ENCODE peak calls at places on chromosomes 5 and 9, in five cellular contexts. One of them, this sample, is unnamed.

GRCh38 chr5:57366744-57367143 is 115.9 kb downstream of the ACTBL2 start:
- DNase-seq in A549: peak
- DNase-seq in heart left ventricle: no peak
- DNase-seq in IMR-90: peak
- DNase-seq in esophagus muscularis mucosa: no peak
- DNase-seq in this sample: no peak

GRCh38 chr5:3522491-3522890 is 73.1 kb upstream of the IRX1 start:
- DNase-seq in esophagus muscularis mucosa: no peak
- DNase-seq in A549: no peak
- DNase-seq in IMR-90: no peak
- DNase-seq in heart left ventricle: no peak
- DNase-seq in this sample: no peak

GRCh38 chr5:58450811-58451629 is 8.9 kb downstream of the PLK2 start:
- DNase-seq in heart left ventricle: no peak
- DNase-seq in A549: no peak
- DNase-seq in esophagus muscularis mucosa: no peak
- DNase-seq in IMR-90: peak
- DNase-seq in this sample: no peak

GRCh38 chr5:106510321-106510720 is 1160.4 kb downstream of the EFNA5 start:
- DNase-seq in A549: no peak
- DNase-seq in heart left ventricle: no peak
- DNase-seq in esophagus muscularis mucosa: no peak
- DNase-seq in IMR-90: no peak
- DNase-seq in this sample: no peak

GRCh38 chr9:136020206-136020605 is 59.0 kb upstream of the UBAC1 start:
- DNase-seq in esophagus muscularis mucosa: no peak
- DNase-seq in heart left ventricle: no peak
- DNase-seq in IMR-90: no peak
- DNase-seq in A549: no peak
- DNase-seq in this sample: no peak

GRCh38 chr9:130446111-130446861 is 1.5 kb downstream of the ASS1 start:
- DNase-seq in IMR-90: peak
- DNase-seq in heart left ventricle: peak
- DNase-seq in A549: no peak
- DNase-seq in esophagus muscularis mucosa: no peak
- DNase-seq in this sample: peak

GRCh38 chr5:50667079-50667652 is 729 bp downstream of the PARP8 start:
- DNase-seq in IMR-90: peak
- DNase-seq in A549: peak
- DNase-seq in esophagus muscularis mucosa: no peak
- DNase-seq in heart left ventricle: peak
- DNase-seq in this sample: peak

GRCh38 chr5:82183828-82184227 is 94.3 kb downstream of the RPS23 start:
- DNase-seq in esophagus muscularis mucosa: no peak
- DNase-seq in heart left ventricle: no peak
- DNase-seq in A549: no peak
- DNase-seq in IMR-90: peak
- DNase-seq in this sample: no peak

GRCh38 chr5:100313657-100314056 is 221.5 kb upstream of the FAM174A start:
- DNase-seq in A549: no peak
- DNase-seq in IMR-90: no peak
- DNase-seq in heart left ventricle: no peak
- DNase-seq in esophagus muscularis mucosa: no peak
- DNase-seq in this sample: no peak

GRCh38 chr5:1800470-1801060 is 642 bp upstream of the NDUFS6 start:
- DNase-seq in heart left ventricle: no peak
- DNase-seq in A549: peak
- DNase-seq in IMR-90: no peak
- DNase-seq in esophagus muscularis mucosa: no peak
- DNase-seq in this sample: no peak

GRCh38 chr5:98880151-98880550 is 48.7 kb downstream of the CHD1 start:
- DNase-seq in esophagus muscularis mucosa: no peak
- DNase-seq in heart left ventricle: no peak
- DNase-seq in IMR-90: no peak
- DNase-seq in A549: no peak
- DNase-seq in this sample: no peak

GRCh38 chr5:35230043-35230611 is at the start of gene PRLR:
- DNase-seq in heart left ventricle: no peak
- DNase-seq in A549: peak
- DNase-seq in IMR-90: peak
- DNase-seq in esophagus muscularis mucosa: no peak
- DNase-seq in this sample: peak

GRCh38 chr5:74127377-74128338 is 501.7 kb downstream of the ARHGEF28 start:
- DNase-seq in heart left ventricle: no peak
- DNase-seq in A549: peak
- DNase-seq in IMR-90: peak
- DNase-seq in esophagus muscularis mucosa: peak
- DNase-seq in this sample: no peak

GRCh38 chr9:19133549-19134345 is 6.5 kb upstream of the PLIN2 start:
- DNase-seq in heart left ventricle: no peak
- DNase-seq in A549: no peak
- DNase-seq in IMR-90: peak
- DNase-seq in esophagus muscularis mucosa: no peak
- DNase-seq in this sample: no peak
- H3K4me3 ChIP-seq in heart left ventricle: no peak
- H3K4me3 ChIP-seq in A549: no peak
- H3K4me3 ChIP-seq in IMR-90: no peak
- H3K4me3 ChIP-seq in esophagus muscularis mucosa: no peak
- H3K4me3 ChIP-seq in this sample: no peak

DNA sequence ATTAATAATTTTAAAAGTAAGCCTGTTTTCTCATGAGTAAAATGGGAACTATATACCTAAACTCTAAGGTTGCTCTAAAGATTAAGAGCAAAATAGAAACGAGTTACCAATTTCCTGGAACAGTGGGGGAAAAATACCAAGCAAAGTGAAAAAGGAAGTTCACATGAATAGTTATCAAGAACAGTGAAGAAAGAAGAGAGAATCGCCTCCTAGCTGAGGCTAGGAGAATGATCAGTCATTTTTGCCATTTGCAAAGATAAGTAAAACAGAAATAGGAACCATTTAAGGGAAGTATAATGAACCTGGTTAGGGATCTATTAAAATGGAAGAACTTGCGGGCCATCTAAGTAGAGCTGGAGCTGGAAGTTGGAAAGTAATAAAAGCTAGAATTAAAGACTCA is 50.7 kb downstream of the P4HA2 start:
- DNase-seq in esophagus muscularis mucosa: no peak
- DNase-seq in heart left ventricle: no peak
- DNase-seq in IMR-90: peak
- DNase-seq in A549: no peak
- DNase-seq in this sample: no peak
- TF ChIP-seq CTCF in esophagus muscularis mucosa: no peak
- TF ChIP-seq CTCF in heart left ventricle: no peak
- TF ChIP-seq CTCF in IMR-90: peak
- TF ChIP-seq CTCF in A549: peak
- TF ChIP-seq CTCF in this sample: no peak

DNA sequence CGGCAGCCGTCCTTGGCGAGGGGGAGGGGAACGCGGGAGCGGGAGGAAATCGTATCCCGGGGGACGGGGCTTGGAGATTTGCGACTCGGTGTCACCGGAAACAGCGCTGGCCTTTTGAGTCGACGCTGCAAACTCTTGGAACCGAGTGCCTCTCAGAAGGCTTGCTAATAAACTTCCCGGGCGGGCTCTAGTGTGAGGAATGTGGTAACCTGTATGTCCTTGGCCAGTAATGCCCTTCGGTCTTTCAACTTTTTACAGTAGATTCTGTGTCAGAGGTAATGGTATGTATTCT is 82.7 kb downstream of the PTPDC1 start:
- DNase-seq in A549: no peak
- DNase-seq in esophagus muscularis mucosa: no peak
- DNase-seq in heart left ventricle: no peak
- DNase-seq in IMR-90: no peak
- DNase-seq in this sample: no peak
- TF ChIP-seq POLR2A in A549: no peak
- TF ChIP-seq POLR2A in esophagus muscularis mucosa: no peak
- TF ChIP-seq POLR2A in heart left ventricle: peak
- TF ChIP-seq POLR2A in IMR-90: no peak
- TF ChIP-seq POLR2A in this sample: peak

DNA sequence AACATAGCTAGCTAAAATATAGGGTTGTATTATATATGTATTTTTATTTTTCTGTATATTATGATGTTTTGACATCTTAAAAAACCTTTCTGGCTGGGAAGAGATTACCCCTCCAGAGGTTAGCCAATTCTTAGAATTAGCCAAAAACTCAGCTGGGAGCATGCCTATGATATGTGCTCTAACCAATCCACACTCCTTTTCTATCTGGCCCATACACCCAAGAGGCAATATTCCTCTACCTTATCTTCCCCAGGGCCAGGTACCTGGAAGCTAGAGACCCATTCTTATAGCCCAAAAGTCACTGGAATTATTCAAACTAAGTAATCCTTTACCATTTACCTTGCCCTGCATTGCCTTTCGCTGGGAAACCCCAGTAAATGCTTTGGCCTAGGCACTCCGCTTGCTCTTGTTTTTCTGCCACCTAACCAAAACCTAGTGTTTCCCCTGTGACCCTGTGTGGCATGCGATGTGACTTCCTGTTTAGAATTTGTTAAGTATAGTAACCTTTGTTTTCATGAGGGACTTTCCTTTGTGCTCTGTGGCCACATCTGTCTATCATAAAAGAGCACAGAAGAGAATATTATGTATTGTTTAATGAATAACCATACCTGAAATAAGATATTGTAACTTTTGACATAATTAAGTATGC is 37.4 kb downstream of the CSNK1G3 start:
- DNase-seq in A549: no peak
- DNase-seq in IMR-90: no peak
- DNase-seq in heart left ventricle: no peak
- DNase-seq in esophagus muscularis mucosa: no peak
- DNase-seq in this sample: no peak
- H3K4me3 ChIP-seq in A549: no peak
- H3K4me3 ChIP-seq in IMR-90: no peak
- H3K4me3 ChIP-seq in heart left ventricle: no peak
- H3K4me3 ChIP-seq in esophagus muscularis mucosa: no peak
- H3K4me3 ChIP-seq in this sample: no peak

GRCh38 chr9:13786131-13786530 is 506.6 kb upstream of the MPDZ start:
- DNase-seq in IMR-90: peak
- DNase-seq in esophagus muscularis mucosa: peak
- DNase-seq in heart left ventricle: peak
- DNase-seq in A549: no peak
- DNase-seq in this sample: peak

GRCh38 chr9:13787234-13787833 is 507.8 kb upstream of the MPDZ start:
- DNase-seq in A549: no peak
- DNase-seq in heart left ventricle: no peak
- DNase-seq in IMR-90: peak
- DNase-seq in esophagus muscularis mucosa: peak
- DNase-seq in this sample: no peak

GRCh38 chr9:13791816-13792215 is 512.3 kb upstream of the MPDZ start:
- DNase-seq in A549: no peak
- DNase-seq in heart left ventricle: no peak
- DNase-seq in IMR-90: no peak
- DNase-seq in esophagus muscularis mucosa: peak
- DNase-seq in this sample: no peak

DNA sequence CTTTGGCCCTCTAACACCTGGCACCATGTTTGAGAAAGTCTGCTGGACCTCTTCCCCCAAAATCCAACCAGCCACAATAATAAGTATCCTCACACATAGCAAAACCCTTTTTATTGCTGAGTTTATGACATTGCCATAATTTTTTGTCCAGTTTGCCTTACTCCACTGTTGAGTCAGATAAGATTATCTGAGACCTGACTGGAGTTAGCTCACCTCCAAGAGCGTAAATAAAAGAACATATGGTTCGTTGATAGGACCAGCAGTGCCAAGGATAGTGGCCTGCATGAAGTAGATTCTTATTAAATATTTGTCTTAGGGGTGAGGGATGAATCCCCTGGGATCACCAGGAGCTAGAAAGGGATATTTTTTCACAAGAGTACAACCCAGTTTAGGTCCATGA is 510.6 kb upstream of the MPDZ start:
- DNase-seq in heart left ventricle: no peak
- DNase-seq in A549: no peak
- DNase-seq in esophagus muscularis mucosa: peak
- DNase-seq in IMR-90: no peak
- DNase-seq in this sample: no peak
- TF ChIP-seq CTCF in heart left ventricle: no peak
- TF ChIP-seq CTCF in A549: no peak
- TF ChIP-seq CTCF in esophagus muscularis mucosa: no peak
- TF ChIP-seq CTCF in IMR-90: no peak
- TF ChIP-seq CTCF in this sample: no peak

GRCh38 chr9:35731415-35732184 is 395 bp downstream of the TLN1 start:
- DNase-seq in heart left ventricle: no peak
- DNase-seq in IMR-90: no peak
- DNase-seq in esophagus muscularis mucosa: no peak
- DNase-seq in A549: peak
- DNase-seq in this sample: no peak

GRCh38 chr9:35732185-35733108 is at the start of the genes CREB3 and TLN1:
- DNase-seq in heart left ventricle: peak
- DNase-seq in A549: peak
- DNase-seq in esophagus muscularis mucosa: peak
- DNase-seq in IMR-90: peak
- DNase-seq in this sample: peak

GRCh38 chr9:35734096-35734495 is 1.6 kb downstream of the CREB3 start:
- DNase-seq in A549: no peak
- DNase-seq in esophagus muscularis mucosa: no peak
- DNase-seq in heart left ventricle: no peak
- DNase-seq in IMR-90: peak
- DNase-seq in this sample: no peak

GRCh38 chr9:35730486-35730854 is 1.5 kb downstream of the TLN1 start:
- DNase-seq in esophagus muscularis mucosa: no peak
- DNase-seq in IMR-90: no peak
- DNase-seq in heart left ventricle: no peak
- DNase-seq in A549: no peak
- DNase-seq in this sample: no peak

DNA sequence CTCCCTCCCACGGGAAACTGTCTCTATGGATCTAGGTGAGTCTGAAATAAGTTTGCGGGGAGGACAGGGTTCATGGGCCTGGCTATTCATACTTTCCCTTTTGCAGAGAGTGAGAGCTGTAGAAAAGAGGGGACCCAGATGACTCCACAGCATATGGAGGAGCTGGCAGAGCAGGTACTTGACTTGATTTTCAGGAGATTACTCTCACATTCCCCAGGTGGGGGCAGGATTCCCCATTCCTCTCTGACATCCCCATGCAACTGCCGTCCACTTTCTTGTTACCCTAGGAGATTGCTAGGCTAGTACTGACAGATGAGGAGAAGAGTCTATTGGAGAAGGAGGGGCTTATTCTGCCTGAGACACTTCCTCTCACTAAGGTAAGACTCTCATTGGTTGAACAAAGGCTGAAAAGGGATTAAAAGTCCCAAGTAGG is 659 bp downstream of the CREB3 start:
- DNase-seq in heart left ventricle: no peak
- DNase-seq in IMR-90: peak
- DNase-seq in A549: peak
- DNase-seq in esophagus muscularis mucosa: no peak
- DNase-seq in this sample: no peak
- TF ChIP-seq POLR2A in heart left ventricle: no peak
- TF ChIP-seq POLR2A in IMR-90: no peak
- TF ChIP-seq POLR2A in A549: no peak
- TF ChIP-seq POLR2A in esophagus muscularis mucosa: no peak
- TF ChIP-seq POLR2A in this sample: no peak

DNA sequence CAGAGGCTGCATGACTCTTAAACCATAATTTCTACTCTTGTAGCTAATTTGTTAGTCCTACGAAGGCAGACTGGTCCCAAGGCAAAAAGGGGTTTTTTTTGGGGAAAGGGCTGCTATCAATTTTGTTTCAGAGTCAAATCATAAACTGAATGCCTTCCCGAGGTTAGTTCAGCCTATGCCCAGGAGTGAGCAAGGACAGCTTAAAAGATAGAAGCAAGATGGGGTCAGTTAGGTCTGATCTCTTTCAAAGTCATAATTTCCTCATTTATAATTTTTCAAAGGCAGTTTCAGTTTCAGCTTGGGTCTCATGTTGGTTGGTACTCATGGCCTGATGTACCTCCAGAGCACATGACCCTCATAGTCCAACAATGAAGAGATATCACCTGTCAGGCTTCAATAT is 7.9 kb upstream of the RXFP3 start:
- DNase-seq in esophagus muscularis mucosa: no peak
- DNase-seq in IMR-90: no peak
- DNase-seq in A549: no peak
- DNase-seq in heart left ventricle: no peak
- DNase-seq in this sample: no peak
- H3K4me3 ChIP-seq in esophagus muscularis mucosa: no peak
- H3K4me3 ChIP-seq in IMR-90: no peak
- H3K4me3 ChIP-seq in A549: no peak
- H3K4me3 ChIP-seq in heart left ventricle: no peak
- H3K4me3 ChIP-seq in this sample: no peak